ENCODE peak calls at places on chromosomes 11 and 22, in seven cellular contexts. A is tibial nerve; F is CD8-positive, alpha-beta T cell; I is transverse colon; X is neuronal stem cell; N is adipocyte; W is Panc1. T is an unnamed sample.
A peak's percentile ranks its signal among the peaks of the same experiment; 100 is the strongest.

GRCh38 chr11:86755196-86755595 is 45.1 kb upstream of the PRSS23 start:
- DNase-seq in A (no peak), F (no peak), I (no peak), X (no peak), N (no peak), W (no peak), T (no peak)

GRCh38 chr22:32619614-32620426 is 145.2 kb downstream of the FBXO7 start:
- DNase-seq in A (peak; percentile 54), F (no peak), I (no peak), X (no peak), N (peak; percentile 15), W (no peak), T (peak; percentile 57)

GRCh38 chr11:73404048-73404447 is 27.8 kb downstream of the RELT start:
- DNase-seq in A (peak; percentile 71), F (no peak), I (peak; percentile 49), X (no peak), N (peak; percentile 62), W (no peak), T (peak; percentile 83)

GRCh38 chr11:72735495-72736027 is 16.6 kb downstream of the ARAP1 start:
- DNase-seq in A (no peak), F (no peak), I (no peak), X (no peak), N (peak; percentile 69), W (no peak), T (no peak)

GRCh38 chr11:118610220-118610772 is 2.9 kb downstream of the PHLDB1 start:
- DNase-seq in A (no peak), F (peak; percentile 14), I (no peak), X (no peak), N (peak; percentile 16), W (no peak), T (no peak)

GRCh38 chr11:16685914-16686313 is 52.5 kb upstream of the C11orf58 start:
- DNase-seq in A (no peak), F (no peak), I (no peak), X (no peak), N (no peak), W (no peak), T (no peak)

GRCh38 chr11:70027451-70027850 is 50.7 kb upstream of the ANO1 start:
- DNase-seq in A (no peak), F (no peak), I (no peak), X (no peak), N (no peak), W (no peak), T (no peak)

GRCh38 chr22:35140879-35141745 is 75.2 kb downstream of the ISX start:
- DNase-seq in A (no peak), F (no peak), I (peak; percentile 79), X (peak; percentile 26), N (no peak), W (no peak), T (no peak)

GRCh38 chr11:12599408-12600143 is 74.6 kb upstream of the TEAD1 start:
- DNase-seq in A (no peak), F (peak; percentile 28), I (peak; percentile 24), X (peak; percentile 24), N (no peak), W (no peak), T (peak; percentile 81)

GRCh38 chr11:109772846-109773400 is 320.3 kb upstream of the ZC3H12C start:
- DNase-seq in A (no peak), F (no peak), I (no peak), X (no peak), N (no peak), W (no peak), T (no peak)

GRCh38 chr11:19216709-19217374 is 15.1 kb upstream of the CSRP3 start:
- DNase-seq in A (no peak), F (no peak), I (no peak), X (no peak), N (no peak), W (no peak), T (no peak)

GRCh38 chr11:61814958-61815789 is 1.6 kb downstream of the FADS1 start:
- DNase-seq in A (peak; percentile 92), F (peak; percentile 39), I (peak; percentile 89), X (peak; percentile 97), N (peak; percentile 98), W (peak; percentile 85), T (peak; percentile 99)

GRCh38 chr11:69640260-69640994 is 529 bp upstream of the CCND1 start:
- DNase-seq in A (no peak), F (no peak), I (peak; percentile 49), X (no peak), N (peak; percentile 71), W (no peak), T (peak; percentile 77)

GRCh38 chr11:41431784-41432183 is 27.7 kb downstream of the LRRC4C start:
- DNase-seq in A (no peak), F (no peak), I (no peak), X (no peak), N (no peak), W (peak; percentile 1), T (no peak)

GRCh38 chr11:8985462-8985861 is 18.3 kb downstream of the NRIP3 start:
- DNase-seq in A (no peak), F (no peak), I (no peak), X (no peak), N (no peak), W (no peak), T (no peak)

GRCh38 chr11:102267602-102268001 is 49.7 kb upstream of the BIRC3 start:
- DNase-seq in A (no peak), F (no peak), I (no peak), X (no peak), N (peak; percentile 60), W (no peak), T (no peak)

GRCh38 chr11:68099474-68100405 is 21.4 kb downstream of the CHKA start:
- DNase-seq in A (no peak), F (peak; percentile 44), I (peak; percentile 59), X (no peak), N (no peak), W (no peak), T (no peak)

GRCh38 chr11:120513436-120514315 is 2.1 kb downstream of the GRIK4 start:
- DNase-seq in A (no peak), F (no peak), I (no peak), X (no peak), N (no peak), W (no peak), T (no peak)

GRCh38 chr22:45007247-45007945 is 2.4 kb downstream of the PHF21B start:
- DNase-seq in A (no peak), F (no peak), I (no peak), X (peak; percentile 86), N (peak; percentile 56), W (no peak), T (no peak)

GRCh38 chr22:35752172-35752832 is 34.6 kb downstream of the APOL5 start:
- DNase-seq in A (no peak), F (no peak), I (no peak), X (peak; percentile 48), N (no peak), W (no peak), T (no peak)

GRCh38 chr22:28942801-28943500 is 59.6 kb downstream of the ZNRF3 start:
- DNase-seq in A (no peak), F (no peak), I (no peak), X (peak; percentile 48), N (no peak), W (no peak), T (no peak)

GRCh38 chr11:116696381-116696941 is 76.3 kb downstream of the BUD13 start:
- DNase-seq in A (no peak), F (no peak), I (no peak), X (no peak), N (no peak), W (no peak), T (no peak)

GRCh38 chr11:10606536-10607208 is 38.2 kb upstream of the LYVE1 start:
- DNase-seq in A (no peak), F (no peak), I (no peak), X (no peak), N (peak; percentile 78), W (no peak), T (no peak)

GRCh38 chr11:124724854-124725718 is 14.7 kb upstream of the NRGN start:
- DNase-seq in A (no peak), F (no peak), I (peak; percentile 42), X (no peak), N (no peak), W (no peak), T (no peak)

GRCh38 chr11:77470504-77470903 is 3.4 kb downstream of the PAK1 start:
- DNase-seq in A (no peak), F (no peak), I (no peak), X (no peak), N (no peak), W (no peak), T (no peak)

GRCh38 chr11:46593550-46594382 is at the start of gene AMBRA1:
- DNase-seq in A (peak; percentile 74), F (peak; percentile 84), I (peak; percentile 91), X (peak; percentile 90), N (peak; percentile 96), W (peak; percentile 92), T (peak; percentile 85)
- H3K4me1 ChIP-seq in A (peaks cover 34% of the 10 kb centered on the region), F (peaks cover 32% of the 10 kb centered on the region), I (peaks cover 45% of the 10 kb centered on the region), X (peaks cover 2% of the 10 kb centered on the region), N (peaks cover 33% of the 10 kb centered on the region), W (peaks cover 33% of the 10 kb centered on the region), T (peaks cover 3% of the 10 kb centered on the region)

DNA sequence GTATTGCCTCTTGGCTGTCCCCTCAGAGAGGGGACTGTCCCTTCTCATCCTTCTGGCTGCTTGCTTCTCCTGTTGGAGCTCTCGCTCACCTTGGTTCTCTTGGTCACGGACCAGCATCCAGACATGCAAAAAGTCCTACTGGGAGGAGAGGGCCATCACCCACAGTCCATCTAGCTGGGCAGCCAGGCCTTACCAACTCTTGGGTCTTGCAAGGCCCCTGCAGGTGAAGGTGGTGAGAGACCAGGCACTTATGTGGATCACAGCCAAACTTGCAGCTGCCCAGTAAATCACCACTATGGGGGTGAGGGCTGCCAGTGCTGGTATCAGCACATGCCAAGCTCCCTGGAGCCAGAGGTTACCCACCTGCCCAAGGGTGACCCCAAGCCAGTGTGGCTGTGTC is 36.3 kb downstream of the KCNQ1OT1 start:
- DNase-seq in A (no peak), F (no peak), I (no peak), X (no peak), N (no peak), W (no peak), T (no peak)
- H3K9me3 ChIP-seq in A (peaks cover 70% of the 10 kb centered on the region), F (no peaks in the 10 kb centered on the region), I (peaks cover 6% of the 10 kb centered on the region), X (peaks cover 21% of the 10 kb centered on the region), N (peaks cover 35% of the 10 kb centered on the region), W (peaks cover 27% of the 10 kb centered on the region), T (peaks cover 6% of the 10 kb centered on the region)

GRCh38 chr22:17963015-17963414 is 61.3 kb downstream of the MICAL3 start:
- DNase-seq in A (no peak), F (no peak), I (no peak), X (no peak), N (no peak), W (no peak), T (no peak)
- H3K4me1 ChIP-seq in A (peaks cover 6% of the 10 kb centered on the region), F (no peaks in the 10 kb centered on the region), I (no peaks in the 10 kb centered on the region), X (peaks cover 9% of the 10 kb centered on the region), N (no peaks in the 10 kb centered on the region), W (peaks cover 6% of the 10 kb centered on the region), T (no peaks in the 10 kb centered on the region)

GRCh38 chr22:48630444-48630777 is 1197.3 kb downstream of the BRD1 start:
- DNase-seq in A (no peak), F (no peak), I (no peak), X (no peak), N (no peak), W (no peak), T (no peak)

GRCh38 chr22:48631288-48631687 is 1196.4 kb downstream of the BRD1 start:
- DNase-seq in A (no peak), F (no peak), I (no peak), X (no peak), N (no peak), W (no peak), T (no peak)

GRCh38 chr22:48628891-48629559 is 1198.6 kb downstream of the BRD1 start:
- DNase-seq in A (no peak), F (no peak), I (no peak), X (no peak), N (no peak), W (no peak), T (no peak)

GRCh38 chr22:48629631-48630443 is 1197.8 kb downstream of the BRD1 start:
- DNase-seq in A (no peak), F (no peak), I (no peak), X (no peak), N (no peak), W (no peak), T (no peak)

GRCh38 chr22:48630848-48631247 is 1196.8 kb downstream of the BRD1 start:
- DNase-seq in A (no peak), F (no peak), I (no peak), X (no peak), N (no peak), W (no peak), T (no peak)
- H3K9me3 ChIP-seq in A (no peaks in the 10 kb centered on the region), F (no peaks in the 10 kb centered on the region), I (no peaks in the 10 kb centered on the region), X (no peaks in the 10 kb centered on the region), N (no peaks in the 10 kb centered on the region), W (no peaks in the 10 kb centered on the region), T (no peaks in the 10 kb centered on the region)